ENCODE peak calls at places on chromosomes 16 and 17, in four cellular contexts. M is heart right ventricle, A is transverse colon, Z is pancreas. E is an unnamed sample.

GRCh38 chr17:4919511-4920047 is 12.5 kb upstream of the GP1BA start:
- DNase-seq in M (no peak), A (no peak), Z (no peak), E (no peak)

GRCh38 chr16:74637742-74638453 is 28.8 kb downstream of the RFWD3 start:
- DNase-seq in M (no peak), A (no peak), Z (no peak), E (no peak)

GRCh38 chr17:78484300-78485159 is 92.7 kb downstream of the DNAH17 start:
- DNase-seq in M (no peak), A (peak), Z (no peak), E (peak)

GRCh38 chr16:75345711-75346110 is 87.6 kb downstream of the CFDP1 start:
- DNase-seq in M (no peak), A (no peak), Z (no peak), E (no peak)

GRCh38 chr17:8117980-8118768 is at the start of gene ALOXE3:
- DNase-seq in M (no peak), A (peak), Z (peak), E (no peak)

GRCh38 chr17:29165261-29165660 is 14.9 kb downstream of the MYO18A start:
- DNase-seq in M (no peak), A (no peak), Z (no peak), E (no peak)

GRCh38 chr16:64051826-64052225 is 1070.0 kb downstream of the CDH11 start:
- DNase-seq in M (no peak), A (no peak), Z (no peak), E (no peak)

GRCh38 chr16:17281052-17281451 is 189.7 kb downstream of the XYLT1 start:
- DNase-seq in M (no peak), A (no peak), Z (no peak), E (no peak)

DNA sequence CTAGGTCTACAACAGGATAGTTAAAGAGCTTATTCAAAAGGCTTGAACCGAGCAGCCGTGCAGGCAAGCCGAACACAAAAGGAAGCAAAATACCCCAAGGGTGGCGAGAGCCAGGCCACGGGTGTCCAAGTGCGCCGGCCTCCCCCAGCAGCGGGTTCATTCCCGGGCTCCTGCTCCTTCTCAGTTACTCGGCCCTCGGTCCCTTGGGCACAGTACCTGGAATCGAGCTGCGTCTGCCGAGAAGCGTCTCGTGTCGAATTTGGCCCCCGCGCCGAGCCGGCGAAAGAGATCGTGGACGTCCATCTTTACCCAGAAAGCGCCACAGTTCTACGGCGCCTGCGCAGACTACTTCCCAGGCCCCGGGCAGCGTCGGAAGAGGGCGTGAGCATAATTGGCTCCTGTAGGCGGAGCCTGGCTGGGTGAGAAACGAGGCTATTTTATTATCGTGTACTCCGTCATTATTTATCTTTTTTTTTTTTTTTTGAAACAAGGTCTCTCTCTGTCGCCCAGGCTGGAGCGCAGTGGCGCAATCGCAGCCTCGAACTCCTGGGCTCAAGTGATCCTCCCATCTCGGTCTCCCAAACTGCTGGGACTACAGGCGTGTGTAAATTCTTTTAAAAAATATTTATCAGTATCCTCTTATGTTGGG is at the start of gene DDX52:
- DNase-seq in M (peak), A (peak), Z (peak), E (peak)
- TF ChIP-seq CTCF in M (peak), A (no peak), Z (no peak), E (no peak)

GRCh38 chr16:56932588-56933265 is 785 bp downstream of the HERPUD1 start:
- DNase-seq in M (peak), A (peak), Z (peak), E (no peak)

GRCh38 chr16:56933266-56933619 is 1.3 kb downstream of the HERPUD1 start:
- DNase-seq in M (no peak), A (no peak), Z (no peak), E (no peak)

GRCh38 chr16:56931769-56932587 is at the start of gene HERPUD1:
- DNase-seq in M (peak), A (peak), Z (peak), E (peak)

GRCh38 chr16:56935201-56935600 is 3.3 kb downstream of the HERPUD1 start:
- DNase-seq in M (no peak), A (no peak), Z (no peak), E (no peak)

GRCh38 chr16:56933828-56934598 is 2.1 kb downstream of the HERPUD1 start:
- DNase-seq in M (no peak), A (no peak), Z (no peak), E (no peak)
- H3K27ac ChIP-seq in M (peak), A (peak), Z (peak), E (no peak)

GRCh38 chr17:65918921-65919546 is 272.9 kb downstream of the CEP112 start:
- DNase-seq in M (no peak), A (no peak), Z (no peak), E (no peak)
- TF ChIP-seq CTCF in M (peak), A (no peak), Z (no peak), E (no peak)

DNA sequence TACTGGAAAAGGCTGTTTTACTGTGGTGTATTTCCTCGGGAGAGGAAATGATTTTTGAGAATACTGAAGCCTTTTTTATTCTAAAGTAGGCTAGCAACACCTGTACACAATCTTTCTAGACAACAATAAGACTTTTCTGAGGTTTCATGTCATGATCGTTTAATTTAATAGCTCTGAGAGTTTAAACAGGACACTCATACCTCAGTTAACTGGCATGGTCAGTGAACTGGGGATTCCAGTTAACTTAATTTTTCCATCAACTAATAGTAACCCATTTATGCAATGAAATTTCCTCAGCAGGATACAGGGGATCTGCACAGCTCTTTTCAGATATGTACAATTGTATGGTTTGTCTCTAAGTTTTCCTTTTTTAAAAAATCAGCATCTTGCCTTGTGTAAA is 262.6 kb downstream of the NTN1 start:
- DNase-seq in M (no peak), A (no peak), Z (no peak), E (no peak)
- H3K27ac ChIP-seq in M (no peak), A (no peak), Z (no peak), E (no peak)

GRCh38 chr17:18999394-18999793 is 5.2 kb downstream of the FAM83G start:
- DNase-seq in M (no peak), A (no peak), Z (no peak), E (no peak)
- TF ChIP-seq CTCF in M (no peak), A (no peak), Z (no peak), E (no peak)

GRCh38 chr16:87064731-87065720 is 252.2 kb downstream of the C16orf95 start:
- DNase-seq in M (no peak), A (no peak), Z (no peak), E (no peak)
- H3K27ac ChIP-seq in M (no peak), A (no peak), Z (no peak), E (no peak)

GRCh38 chr16:10949424-10949970 is 5.1 kb downstream of the CLEC16A start:
- DNase-seq in M (no peak), A (peak), Z (no peak), E (no peak)
- TF ChIP-seq CTCF in M (no peak), A (no peak), Z (no peak), E (no peak)

GRCh38 chr17:45628019-45628418 is 137.5 kb upstream of the PLEKHM1 start:
- DNase-seq in M (no peak), A (no peak), Z (no peak), E (no peak)
- H3K27ac ChIP-seq in M (no peak), A (no peak), Z (no peak), E (no peak)